ENCODE peak calls at places on chromosomes 3 and 15, in four cellular contexts. I, K, Z and O are unnamed samples.

GRCh38 chr3:130093741-130094391 is 12.2 kb downstream of the ALG1L2 start:
- DNase-seq in I (peak; percentile 60), K (peak; percentile 60), Z (peak; percentile 28), O (no peak)

GRCh38 chr15:66679657-66680108 is 22.4 kb upstream of the SMAD6 start:
- DNase-seq in I (peak; percentile 46), K (no peak), Z (peak; percentile 95), O (peak; percentile 89)

GRCh38 chr3:13885704-13886010 is 5.8 kb upstream of the WNT7A start:
- DNase-seq in I (no peak), K (no peak), Z (no peak), O (no peak)

GRCh38 chr15:101288905-101289513 is 6.0 kb downstream of the SNRPA1 start:
- DNase-seq in I (no peak), K (no peak), Z (peak; percentile 70), O (peak; percentile 50)

GRCh38 chr3:126782554-126782953 is 78.5 kb downstream of the CHCHD6 start:
- DNase-seq in I (no peak), K (no peak), Z (no peak), O (no peak)

GRCh38 chr15:81575436-81576123 is 201.6 kb upstream of the TMC3 start:
- DNase-seq in I (no peak), K (no peak), Z (peak; percentile 31), O (no peak)

GRCh38 chr15:38069001-38069400 is 134.6 kb downstream of the TMCO5A start:
- DNase-seq in I (no peak), K (peak; percentile 74), Z (no peak), O (no peak)

GRCh38 chr3:67940200-67940952 is 286.0 kb upstream of the SUCLG2 start:
- DNase-seq in I (no peak), K (no peak), Z (no peak), O (no peak)

GRCh38 chr3:151890721-151891141 is 17.3 kb downstream of the SUCNR1 start:
- DNase-seq in I (no peak), K (no peak), Z (no peak), O (no peak)

GRCh38 chr3:6504385-6504784 is 356.5 kb upstream of the GRM7 start:
- DNase-seq in I (no peak), K (no peak), Z (no peak), O (no peak)

GRCh38 chr3:71926242-71926560 is 141.3 kb upstream of the PROK2 start:
- DNase-seq in I (peak; percentile 70), K (no peak), Z (peak; percentile 12), O (peak; percentile 39)

GRCh38 chr3:197736010-197736490 is 654 bp downstream of the RUBCN start:
- DNase-seq in I (no peak), K (no peak), Z (peak; percentile 49), O (no peak)
- TF ChIP-seq CREM in I (no peak), K (peak; percentile 25), Z (no peak), O (no peak)

GRCh38 chr3:149134560-149134959 is 5.1 kb downstream of the HPS3 start:
- DNase-seq in I (no peak), K (no peak), Z (no peak), O (no peak)
- TF ChIP-seq CREM in I (no peak), K (no peak), Z (no peak), O (no peak)

GRCh38 chr3:10957976-10958749 is 34.4 kb upstream of the SLC6A1 start:
- DNase-seq in I (no peak), K (no peak), Z (no peak), O (no peak)
- TF ChIP-seq CREM in I (no peak), K (no peak), Z (no peak), O (no peak)

GRCh38 chr3:139310474-139310933 is 33.3 kb upstream of the MRPS22 start:
- DNase-seq in I (no peak), K (no peak), Z (no peak), O (no peak)
- TF ChIP-seq CREM in I (no peak), K (no peak), Z (no peak), O (no peak)

GRCh38 chr3:8445861-8446260 is 55.8 kb upstream of the LMCD1 start:
- DNase-seq in I (no peak), K (no peak), Z (no peak), O (no peak)
- TF ChIP-seq CREM in I (no peak), K (no peak), Z (no peak), O (no peak)

DNA sequence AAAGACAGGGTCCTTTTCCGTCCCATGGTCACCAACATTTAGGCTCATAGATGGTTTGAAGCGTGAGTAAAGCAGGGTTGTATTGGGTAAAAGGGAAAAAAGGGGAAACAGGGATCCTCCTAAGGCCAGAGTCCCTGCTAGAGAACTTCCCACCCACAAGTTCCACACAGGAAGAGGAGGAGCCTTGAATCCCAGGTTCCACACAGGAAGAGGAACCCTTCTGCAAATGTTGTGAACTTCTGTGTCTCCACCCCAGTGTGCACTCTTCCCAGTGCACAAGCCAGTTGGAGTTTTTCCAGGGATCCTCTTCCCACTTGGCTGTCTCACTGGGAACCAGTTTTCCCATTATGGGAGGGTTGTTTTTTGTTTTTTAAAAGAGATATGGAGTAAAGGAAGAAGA is 27.6 kb upstream of the ATP8B4 start:
- DNase-seq in I (no peak), K (no peak), Z (no peak), O (no peak)
- TF ChIP-seq CREM in I (no peak), K (no peak), Z (no peak), O (no peak)

DNA sequence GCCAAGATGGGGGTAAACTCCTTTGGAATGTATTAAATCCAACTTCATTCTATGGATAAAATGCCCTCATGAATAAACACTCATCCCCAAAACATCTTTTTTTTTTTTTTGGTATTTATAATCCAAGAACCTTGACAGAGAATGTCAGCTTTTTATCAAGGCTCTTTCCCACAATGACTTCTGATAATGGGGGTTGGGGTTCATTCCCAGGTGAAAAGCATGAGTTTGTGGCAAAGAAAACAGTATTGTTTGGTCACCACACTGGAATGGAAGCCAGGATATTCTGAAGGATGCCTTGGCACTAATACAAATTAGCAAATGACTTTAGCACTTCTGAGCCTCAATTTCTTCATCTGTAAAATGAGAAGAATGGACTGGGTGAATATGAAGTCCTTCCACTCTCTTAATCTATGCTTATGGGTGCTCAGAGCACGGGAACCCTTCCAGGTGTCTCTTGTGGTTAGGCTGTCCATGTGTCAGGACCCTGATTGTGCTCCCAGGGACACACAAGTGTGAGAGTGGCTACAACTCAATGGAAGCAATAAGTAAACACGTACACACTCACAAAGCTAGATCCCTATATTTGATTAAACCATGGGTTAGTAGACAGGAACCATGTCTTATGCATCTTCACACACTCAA is 21.4 kb downstream of the RAB27A start:
- DNase-seq in I (no peak), K (no peak), Z (no peak), O (no peak)
- TF ChIP-seq CREM in I (no peak), K (no peak), Z (no peak), O (no peak)

DNA sequence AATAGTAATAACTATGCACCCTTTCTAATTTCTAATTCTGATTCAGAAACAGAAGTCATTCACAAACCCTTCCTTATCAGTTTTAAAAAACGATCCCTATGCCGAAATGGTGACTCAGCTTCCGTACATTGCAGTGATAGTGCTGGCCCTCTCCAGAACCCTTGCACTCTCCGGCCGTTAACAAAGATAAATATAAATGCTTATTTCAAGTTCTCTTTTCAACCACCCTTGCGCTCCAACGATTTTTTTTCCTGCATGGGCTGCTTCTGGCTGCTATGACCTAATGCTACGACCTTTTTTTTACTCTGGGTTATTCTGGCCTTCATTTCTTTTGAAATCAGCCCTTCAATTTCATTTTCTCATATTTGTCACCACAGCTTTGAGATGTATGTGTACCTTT is 646.2 kb downstream of the NTRK3 start:
- DNase-seq in I (no peak), K (no peak), Z (peak; percentile 77), O (no peak)
- TF ChIP-seq CREM in I (no peak), K (no peak), Z (peak; percentile 42), O (no peak)